ENCODE peak calls at places on chromosomes 3 and 15, in nine cellular contexts. R is stromal cell of bone marrow; C is WERI-Rb-1; F is MCF 10A; G is adrenal gland; L is activated naive CD4-positive, alpha-beta T cell treated with anti-CD3 and anti-CD28 coated beads, Interleukin-2, amount 50 U/mL, for 72 hours; U is PC-3; J is K562; W is Right ventricle myocardium superior. D is an unnamed sample.

GRCh38 chr15:31867536-31868442 is 162.5 kb upstream of the CHRNA7 start:
- DNase-seq in C (peak; percentile 72), F (peak; percentile 65), J (peak; percentile 69), U (peak; percentile 65), W (peak; percentile 65), L (peak; percentile 70), G (peak; percentile 59), R (peak; percentile 12), D (peak; percentile 52)

GRCh38 chr3:47421741-47422649 is 41.2 kb downstream of the PTPN23 start:
- DNase-seq in F (peak; percentile 49), L (no peak), R (no peak), C (no peak), W (peak; percentile 74), U (peak; percentile 34), J (no peak), G (peak; percentile 68), D (no peak)

GRCh38 chr3:174614046-174614445 is 245.1 kb upstream of the NAALADL2 start:
- DNase-seq in G (no peak), W (no peak), J (no peak), C (no peak), F (peak; percentile 6), L (no peak), U (no peak), R (no peak), D (no peak)

GRCh38 chr15:56804908-56805307 is 71.6 kb upstream of the ZNF280D start:
- DNase-seq in F (no peak), C (no peak), R (no peak), U (peak; percentile 10), J (no peak), G (no peak), L (no peak), W (no peak), D (no peak)

GRCh38 chr15:35320911-35321310 is 225.1 kb downstream of the DPH6 start:
- DNase-seq in F (no peak), R (no peak), C (no peak), J (no peak), L (no peak), U (no peak), G (no peak), W (no peak), D (no peak)

GRCh38 chr3:62888180-62888579 is 13.0 kb upstream of the CADPS start:
- DNase-seq in R (no peak), W (no peak), C (peak; percentile 48), U (no peak), F (peak; percentile 9), G (no peak), L (no peak), J (no peak), D (no peak)

GRCh38 chr3:135970500-135971116 is 5.1 kb downstream of the PPP2R3A start:
- DNase-seq in U (peak; percentile 58), C (no peak), J (no peak), W (no peak), G (no peak), R (no peak), L (no peak), F (peak; percentile 14), D (no peak)

GRCh38 chr15:51367322-51367976 is 26.0 kb downstream of the GLDN start:
- DNase-seq in F (no peak), L (no peak), J (no peak), G (no peak), W (no peak), R (no peak), C (peak; percentile 49), U (peak; percentile 75), D (no peak)

GRCh38 chr3:97981886-97982285 is 9.7 kb upstream of the RIOX2 start:
- DNase-seq in F (no peak), C (no peak), U (no peak), R (no peak), J (no peak), G (no peak), W (no peak), L (peak; percentile 25), D (no peak)

GRCh38 chr15:70056091-70056680 is 41.5 kb downstream of the TLE3 start:
- DNase-seq in J (no peak), W (no peak), R (no peak), G (no peak), U (no peak), L (no peak), F (no peak), C (peak; percentile 5), D (no peak)

GRCh38 chr3:127050733-127051132 is 67.8 kb downstream of the PLXNA1 start:
- DNase-seq in R (no peak), F (no peak), G (no peak), J (no peak), U (no peak), W (peak; percentile 30), C (peak; percentile 68), L (no peak), D (no peak)

GRCh38 chr3:38650248-38650940 is 907 bp upstream of the SCN5A start:
- DNase-seq in L (peak; percentile 13), F (no peak), R (no peak), G (no peak), U (no peak), J (peak; percentile 14), W (no peak), C (no peak), D (no peak)

GRCh38 chr3:128573707-128574162 is 76.9 kb downstream of the RPN1 start:
- DNase-seq in C (no peak), U (no peak), W (peak; percentile 57), R (no peak), L (no peak), J (peak; percentile 54), F (no peak), G (no peak), D (no peak)

GRCh38 chr15:78093242-78094020 is 1.1 kb downstream of the SH2D7 start:
- DNase-seq in L (no peak), W (no peak), J (no peak), R (no peak), F (no peak), C (no peak), U (no peak), G (no peak), D (no peak)

GRCh38 chr3:38662544-38662943 is 13.1 kb upstream of the SCN5A start:
- DNase-seq in G (no peak), L (no peak), C (peak; percentile 51), F (peak; percentile 55), R (no peak), U (peak; percentile 84), W (no peak), J (peak; percentile 57), D (no peak)

GRCh38 chr3:138227650-138228049 is 40.5 kb downstream of the ARMC8 start:
- DNase-seq in R (no peak), C (no peak), L (no peak), F (no peak), J (no peak), G (no peak), W (no peak), U (no peak), D (no peak)

GRCh38 chr3:33277193-33277882 is at the start of gene FBXL2:
- DNase-seq in W (peak; percentile 80), F (peak; percentile 76), J (peak; percentile 91), U (peak; percentile 87), G (peak; percentile 72), C (peak; percentile 93), R (peak; percentile 39), L (peak; percentile 53), D (peak; percentile 98)

GRCh38 chr3:184666422-184666821 is 45.4 kb downstream of the MAGEF1 start:
- DNase-seq in C (no peak), W (no peak), L (no peak), J (no peak), F (no peak), U (peak; percentile 20), R (no peak), G (no peak), D (no peak)

GRCh38 chr15:35958936-35959335 is 413.0 kb upstream of the DPH6 start:
- DNase-seq in W (no peak), C (no peak), U (no peak), R (no peak), L (no peak), G (no peak), F (no peak), J (no peak), D (no peak)

GRCh38 chr3:56855856-56856538 is 54.2 kb upstream of the ARHGEF3 start:
- DNase-seq in F (peak; percentile 42), J (peak; percentile 32), W (peak; percentile 54), U (peak; percentile 46), C (peak; percentile 59), L (peak; percentile 62), G (peak; percentile 60), R (no peak), D (peak; percentile 49)

GRCh38 chr15:51724673-51725072 is 12.8 kb downstream of the LYSMD2 start:
- DNase-seq in U (no peak), L (no peak), R (no peak), G (no peak), J (no peak), C (no peak), F (no peak), W (no peak), D (no peak)

GRCh38 chr3:104066658-104067057 is 1300.1 kb upstream of the ALCAM start:
- DNase-seq in F (peak; percentile 68), W (no peak), J (no peak), U (peak; percentile 4), C (no peak), R (peak; percentile 1), L (no peak), G (no peak), D (no peak)

GRCh38 chr15:84889313-84889990 is 5.0 kb downstream of the SLC28A1 start:
- DNase-seq in G (no peak), U (no peak), R (no peak), L (no peak), W (no peak), J (no peak), C (peak; percentile 30), F (no peak), D (no peak)

GRCh38 chr3:45104715-45105711 is 41.2 kb downstream of the CDCP1 start:
- DNase-seq in W (no peak), L (no peak), G (no peak), R (no peak), F (no peak), J (peak; percentile 76), U (peak; percentile 44), C (no peak), D (no peak)

GRCh38 chr3:94285874-94286273 is 223.0 kb downstream of the NSUN3 start:
- DNase-seq in G (no peak), J (no peak), F (peak; percentile 42), C (no peak), W (no peak), U (peak; percentile 65), L (no peak), R (no peak), D (no peak)

GRCh38 chr15:51629612-51630011 is 7.0 kb upstream of the DMXL2 start:
- DNase-seq in U (no peak), G (peak; percentile 16), W (no peak), J (no peak), F (peak; percentile 13), L (no peak), R (no peak), C (no peak), D (no peak)

GRCh38 chr3:57094606-57095005 is 34.1 kb downstream of the SPATA12 start:
- DNase-seq in R (peak; percentile 24), G (no peak), J (no peak), F (no peak), W (no peak), L (no peak), U (no peak), C (no peak), D (no peak)